ENCODE peak calls at places on chromosome 18, in ten cellular contexts. Z is adrenal gland, M is A549, T is psoas muscle, Q is PC-9, G is HAP-1, F is NT2/D1, V is cardiac muscle cell, C is esophagus squamous epithelium, B is A673. E is an unnamed sample.
A peak's percentile ranks its signal among the peaks of the same experiment; 100 is the strongest.

GRCh38 chr18:68152770-68153169 is 562.1 kb downstream of the TMX3 start:
- DNase-seq in Z (no peak), M (peak; percentile 24), T (no peak), Q (no peak), G (no peak), F (no peak), V (no peak), C (no peak), B (peak; percentile 18), E (no peak)

GRCh38 chr18:55323051-55323994 is 264.7 kb downstream of the TCF4 start:
- DNase-seq in Z (no peak), M (no peak), T (no peak), Q (no peak), G (no peak), F (no peak), V (no peak), C (no peak), B (peak; percentile 83), E (no peak)

GRCh38 chr18:29644276-29644675 is 1398.3 kb downstream of the DSC3 start:
- DNase-seq in Z (no peak), M (no peak), T (no peak), Q (no peak), G (no peak), F (no peak), V (no peak), C (no peak), B (peak; percentile 4), E (no peak)

GRCh38 chr18:49628119-49628518 is 66.3 kb downstream of the LIPG start:
- DNase-seq in Z (no peak), M (no peak), T (no peak), Q (peak; percentile 37), G (no peak), F (no peak), V (no peak), C (no peak), B (peak; percentile 52), E (no peak)

GRCh38 chr18:58402247-58402646 is 226.6 kb downstream of the ALPK2 start:
- DNase-seq in Z (no peak), M (peak; percentile 24), T (no peak), Q (no peak), G (no peak), F (no peak), V (peak; percentile 28), C (no peak), B (no peak), E (peak; percentile 3)

GRCh38 chr18:56872140-56872539 is 221.0 kb downstream of the WDR7 start:
- DNase-seq in Z (no peak), M (no peak), T (no peak), Q (no peak), G (no peak), F (no peak), V (no peak), C (no peak), B (no peak), E (no peak)

GRCh38 chr18:9380571-9381390 is 46.2 kb downstream of the TWSG1 start:
- DNase-seq in Z (no peak), M (no peak), T (no peak), Q (no peak), G (peak; percentile 91), F (no peak), V (no peak), C (no peak), B (peak; percentile 17), E (no peak)

GRCh38 chr18:10374615-10375295 is 79.7 kb upstream of the APCDD1 start:
- DNase-seq in Z (no peak), M (no peak), T (no peak), Q (no peak), G (peak; percentile 74), F (peak; percentile 50), V (no peak), C (no peak), B (peak; percentile 82), E (no peak)

GRCh38 chr18:79884963-79885728 is 66.3 kb downstream of the SLC66A2 start:
- DNase-seq in Z (no peak), M (no peak), T (no peak), Q (no peak), G (no peak), F (no peak), V (no peak), C (no peak), B (no peak), E (no peak)

GRCh38 chr18:58870130-58870529 is 5.5 kb downstream of the ZNF532 start:
- DNase-seq in Z (no peak), M (no peak), T (no peak), Q (no peak), G (no peak), F (no peak), V (peak; percentile 75), C (no peak), B (no peak), E (no peak)

GRCh38 chr18:26480897-26481795 is 67.2 kb downstream of the KCTD1 start:
- DNase-seq in Z (peak; percentile 37), M (peak; percentile 95), T (no peak), Q (peak; percentile 61), G (no peak), F (no peak), V (no peak), C (no peak), B (peak; percentile 79), E (no peak)

GRCh38 chr18:21979759-21980158 is 189.6 kb upstream of the GATA6 start:
- DNase-seq in Z (no peak), M (no peak), T (no peak), Q (no peak), G (no peak), F (no peak), V (no peak), C (no peak), B (no peak), E (no peak)

DNA sequence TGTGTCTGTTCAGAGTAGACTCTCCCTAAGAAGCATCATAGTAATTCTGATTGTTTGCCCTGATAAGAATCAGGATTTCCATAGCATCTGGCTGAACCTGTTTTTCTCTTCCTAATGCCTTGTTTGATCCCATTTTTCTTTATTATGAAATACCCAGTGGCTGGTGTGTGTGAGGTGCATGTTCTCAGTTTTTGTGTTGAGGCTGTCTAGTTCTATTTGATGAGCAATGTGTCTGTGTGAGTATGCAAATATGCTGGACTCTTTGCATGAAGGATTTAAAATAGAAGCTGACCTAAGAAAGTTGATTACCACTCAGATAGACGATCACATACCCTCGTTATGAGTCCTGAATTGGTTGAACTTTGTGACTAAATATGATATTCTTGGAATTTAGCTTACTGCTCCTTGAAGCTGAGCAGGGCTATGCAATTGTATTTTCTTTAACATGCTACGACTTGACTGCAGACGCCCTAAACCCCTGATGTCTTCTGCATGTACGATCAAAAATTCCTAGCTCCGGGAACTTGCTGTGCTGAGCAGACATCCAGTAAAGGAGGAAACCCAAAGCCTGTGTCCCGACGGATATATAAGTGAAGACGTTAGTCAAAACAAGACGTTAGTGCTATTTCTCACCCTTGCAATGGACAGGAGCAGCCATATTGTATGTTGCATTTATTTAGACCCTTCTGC is 51.3 kb downstream of the SETBP1 start:
- DNase-seq in Z (no peak), M (no peak), T (no peak), Q (peak; percentile 19), G (no peak), F (no peak), V (no peak), C (no peak), B (no peak), E (no peak)
- H3K4me3 ChIP-seq in Z (no peak overlapping the region), M (no peak overlapping the region), T (peak overlapping the region; percentile 42), Q (no peak overlapping the region), G (no peak overlapping the region), F (no peak overlapping the region), V (no peak overlapping the region), C (no peak overlapping the region), B (no peak overlapping the region), E (no peak overlapping the region)

GRCh38 chr18:62435435-62436031 is 87.3 kb upstream of the ZCCHC2 start:
- DNase-seq in Z (no peak), M (no peak), T (no peak), Q (no peak), G (peak; percentile 21), F (no peak), V (no peak), C (no peak), B (no peak), E (no peak)
- H3K9me3 ChIP-seq in Z (no peaks in the 10 kb centered on the region), M (no peaks in the 10 kb centered on the region), T (no peaks in the 10 kb centered on the region), Q (no peaks in the 10 kb centered on the region), G (no peaks in the 10 kb centered on the region), F (no peaks in the 10 kb centered on the region), V (no peaks in the 10 kb centered on the region), C (no peaks in the 10 kb centered on the region), B (no peaks in the 10 kb centered on the region), E (no peaks in the 10 kb centered on the region)

GRCh38 chr18:32730068-32730467 is 42.8 kb downstream of the KLHL14 start:
- DNase-seq in Z (no peak), M (no peak), T (no peak), Q (no peak), G (no peak), F (no peak), V (no peak), C (no peak), B (no peak), E (no peak)

GRCh38 chr18:32732165-32732564 is 40.7 kb downstream of the KLHL14 start:
- DNase-seq in Z (no peak), M (no peak), T (no peak), Q (no peak), G (no peak), F (no peak), V (no peak), C (no peak), B (no peak), E (no peak)

GRCh38 chr18:32735781-32736180 is 37.0 kb downstream of the KLHL14 start:
- DNase-seq in Z (no peak), M (no peak), T (no peak), Q (no peak), G (no peak), F (no peak), V (no peak), C (no peak), B (peak; percentile 58), E (no peak)

GRCh38 chr18:32734442-32734841 is 38.4 kb downstream of the KLHL14 start:
- DNase-seq in Z (no peak), M (no peak), T (no peak), Q (no peak), G (no peak), F (no peak), V (no peak), C (no peak), B (no peak), E (no peak)

GRCh38 chr18:32730620-32731021 is 42.2 kb downstream of the KLHL14 start:
- DNase-seq in Z (no peak), M (no peak), T (no peak), Q (no peak), G (no peak), F (no peak), V (no peak), C (no peak), B (peak; percentile 55), E (no peak)
- H3K4me3 ChIP-seq in Z (peak overlapping the region; percentile 46), M (no peak overlapping the region), T (peak overlapping the region; percentile 61), Q (peak overlapping the region; percentile 63), G (peak overlapping the region; percentile 14), F (no peak overlapping the region), V (no peak overlapping the region), C (peak overlapping the region; percentile 35), B (peak overlapping the region; percentile 46), E (peak overlapping the region; percentile 42)

DNA sequence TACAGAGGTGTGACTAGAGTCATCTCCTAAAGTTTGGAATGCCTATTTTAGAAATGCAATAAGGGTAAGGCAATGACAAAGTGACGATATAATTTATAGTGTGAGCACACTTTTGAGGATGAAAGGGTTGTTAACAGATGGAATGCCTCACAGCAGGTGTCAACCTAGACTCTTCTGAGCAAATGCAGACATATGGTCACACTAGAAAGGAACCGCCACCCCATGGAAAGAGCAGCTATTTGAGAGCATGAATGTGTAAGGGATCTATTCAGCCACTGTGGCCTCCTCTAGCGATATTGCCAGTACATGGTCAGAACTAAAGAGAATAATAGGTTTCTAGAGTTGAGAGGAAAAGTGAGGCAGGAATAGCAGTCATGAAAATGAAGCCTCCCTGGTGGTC is 18.5 kb downstream of the DSG2 start:
- DNase-seq in Z (no peak), M (no peak), T (no peak), Q (no peak), G (no peak), F (no peak), V (no peak), C (no peak), B (no peak), E (no peak)
- H3K9me3 ChIP-seq in Z (no peaks in the 10 kb centered on the region), M (no peaks in the 10 kb centered on the region), T (no peaks in the 10 kb centered on the region), Q (no peaks in the 10 kb centered on the region), G (no peaks in the 10 kb centered on the region), F (no peaks in the 10 kb centered on the region), V (no peaks in the 10 kb centered on the region), C (no peaks in the 10 kb centered on the region), B (no peaks in the 10 kb centered on the region), E (no peaks in the 10 kb centered on the region)

E was measured in tibial artery.